ENCODE peak calls at places on chromosomes 1 and 21, in ten cellular contexts. C is A172; A is NCI-H2029 treated with DMSO at 0.1 percent for 48 hours; F is G401; V is AG04450; H is M059J; N is fibroblast of mammary gland; X is AG10803; B is SK-N-SH; L is stimulated activated CD4-positive, alpha-beta T cell treated with anti-CD3 and anti-CD28 coated beads, Interleukin-12 subunit alpha, Interleukin-12 subunit beta, amount 100 ng/mL, for 4 hours. T is an unnamed sample.

GRCh38 chr1:1431006-1431844 is 4.3 kb upstream of the VWA1 start:
- DNase-seq in C (no peak), A (no peak), F (no peak), V (no peak), H (no peak), N (no peak), X (no peak), B (no peak), L (no peak), T (no peak)

GRCh38 chr1:180970333-180971079 is 52.2 kb downstream of the STX6 start:
- DNase-seq in C (no peak), A (no peak), F (no peak), V (no peak), H (no peak), N (no peak), X (no peak), B (no peak), L (no peak), T (no peak)

GRCh38 chr1:230236301-230236700 is 169.3 kb downstream of the GALNT2 start:
- DNase-seq in C (no peak), A (no peak), F (no peak), V (no peak), H (no peak), N (no peak), X (no peak), B (no peak), L (no peak), T (no peak)

GRCh38 chr1:46595127-46595526 is 8.9 kb downstream of the MKNK1 start:
- DNase-seq in C (no peak), A (no peak), F (no peak), V (no peak), H (no peak), N (peak), X (no peak), B (no peak), L (no peak), T (peak)

GRCh38 chr21:15415541-15416261 is 314.1 kb upstream of the USP25 start:
- DNase-seq in C (peak), A (no peak), F (no peak), V (no peak), H (peak), N (peak), X (no peak), B (no peak), L (no peak), T (peak)

GRCh38 chr1:101075926-101076325 is 50.3 kb upstream of the DPH5 start:
- DNase-seq in C (no peak), A (no peak), F (no peak), V (no peak), H (no peak), N (no peak), X (no peak), B (no peak), L (no peak), T (no peak)

GRCh38 chr1:243407284-243408018 is 151.6 kb downstream of the SDCCAG8 start:
- DNase-seq in C (peak), A (no peak), F (no peak), V (no peak), H (peak), N (peak), X (peak), B (no peak), L (no peak), T (no peak)

GRCh38 chr1:230204852-230205251 is 137.8 kb downstream of the GALNT2 start:
- DNase-seq in C (no peak), A (peak), F (no peak), V (no peak), H (no peak), N (no peak), X (no peak), B (no peak), L (no peak), T (no peak)

GRCh38 chr1:80731241-80731894 is 1069.4 kb upstream of the ADGRL2 start:
- DNase-seq in C (no peak), A (peak), F (no peak), V (no peak), H (no peak), N (no peak), X (no peak), B (no peak), L (no peak), T (no peak)

GRCh38 chr21:43329361-43330269 is 97.3 kb downstream of the SIK1 start:
- DNase-seq in C (no peak), A (no peak), F (no peak), V (no peak), H (no peak), N (no peak), X (no peak), B (no peak), L (no peak), T (no peak)

GRCh38 chr1:89047734-89048133 is 17.3 kb downstream of the GBP1 start:
- DNase-seq in C (peak), A (no peak), F (no peak), V (no peak), H (peak), N (peak), X (peak), B (no peak), L (no peak), T (no peak)

GRCh38 chr1:33263890-33264504 is 7.7 kb downstream of the ZNF362 start:
- DNase-seq in C (no peak), A (no peak), F (no peak), V (no peak), H (no peak), N (no peak), X (no peak), B (no peak), L (no peak), T (no peak)

GRCh38 chr1:15919316-15919715 is 56.6 kb downstream of the ZBTB17 start:
- DNase-seq in C (peak), A (no peak), F (no peak), V (peak), H (peak), N (peak), X (peak), B (no peak), L (peak), T (no peak)

GRCh38 chr1:156959414-156959813 is 39.0 kb downstream of the LRRC71 start:
- DNase-seq in C (peak), A (peak), F (no peak), V (peak), H (peak), N (peak), X (peak), B (no peak), L (no peak), T (no peak)

GRCh38 chr21:38095220-38095619 is 161.6 kb upstream of the KCNJ15 start:
- DNase-seq in C (peak), A (no peak), F (no peak), V (no peak), H (peak), N (no peak), X (no peak), B (no peak), L (no peak), T (no peak)

GRCh38 chr21:32481875-32482408 is 69.4 kb downstream of the EVA1C start:
- DNase-seq in C (no peak), A (no peak), F (no peak), V (no peak), H (no peak), N (no peak), X (no peak), B (no peak), L (no peak), T (no peak)

GRCh38 chr1:8643542-8644536 is 173.6 kb downstream of the RERE start:
- DNase-seq in C (no peak), A (no peak), F (peak), V (no peak), H (no peak), N (no peak), X (no peak), B (no peak), L (no peak), T (no peak)

GRCh38 chr1:18703041-18703621 is 72.5 kb downstream of the PAX7 start:
- DNase-seq in C (peak), A (no peak), F (no peak), V (no peak), H (peak), N (peak), X (no peak), B (peak), L (no peak), T (no peak)

GRCh38 chr1:3369437-3370076 is 84.9 kb upstream of the ARHGEF16 start:
- DNase-seq in C (peak), A (no peak), F (no peak), V (peak), H (peak), N (peak), X (peak), B (no peak), L (no peak), T (peak)

GRCh38 chr1:55823521-55824296 is 608.5 kb upstream of the USP24 start:
- DNase-seq in C (peak), A (no peak), F (no peak), V (no peak), H (peak), N (peak), X (peak), B (no peak), L (no peak), T (no peak)

GRCh38 chr1:29706936-29707335 is 470.6 kb downstream of the PTPRU start:
- DNase-seq in C (peak), A (no peak), F (no peak), V (no peak), H (peak), N (peak), X (peak), B (peak), L (peak), T (no peak)

GRCh38 chr1:220874201-220874655 is 5.0 kb upstream of the HLX start:
- DNase-seq in C (peak), A (no peak), F (peak), V (no peak), H (peak), N (peak), X (peak), B (peak), L (no peak), T (no peak)

GRCh38 chr1:9929431-9930385 is 13.5 kb downstream of the LZIC start:
- DNase-seq in C (no peak), A (no peak), F (no peak), V (no peak), H (no peak), N (no peak), X (no peak), B (no peak), L (no peak), T (no peak)

GRCh38 chr1:178004926-178005391 is 35.1 kb upstream of the SEC16B start:
- DNase-seq in C (peak), A (no peak), F (no peak), V (no peak), H (peak), N (peak), X (peak), B (no peak), L (no peak), T (no peak)

GRCh38 chr1:210292276-210292851 is 36.3 kb upstream of the HHAT start:
- DNase-seq in C (peak), A (no peak), F (no peak), V (no peak), H (peak), N (no peak), X (peak), B (peak), L (peak), T (no peak)

GRCh38 chr1:2628191-2628932 is 4.5 kb downstream of the MMEL1 start:
- DNase-seq in C (no peak), A (no peak), F (no peak), V (no peak), H (no peak), N (no peak), X (no peak), B (peak), L (no peak), T (no peak)

GRCh38 chr1:21586222-21586621 is 77.0 kb downstream of the ALPL start:
- DNase-seq in C (no peak), A (no peak), F (no peak), V (no peak), H (no peak), N (no peak), X (no peak), B (no peak), L (no peak), T (no peak)

GRCh38 chr1:18109058-18109755 is 1.6 kb downstream of the IGSF21 start:
- DNase-seq in C (no peak), A (peak), F (peak), V (no peak), H (peak), N (no peak), X (no peak), B (peak), L (no peak), T (no peak)

GRCh38 chr21:29423521-29423920 is 124.8 kb downstream of the BACH1 start:
- DNase-seq in C (no peak), A (no peak), F (no peak), V (no peak), H (no peak), N (no peak), X (no peak), B (no peak), L (no peak), T (no peak)

GRCh38 chr1:15417365-15417934 is 7.8 kb downstream of the EFHD2 start:
- DNase-seq in C (peak), A (no peak), F (no peak), V (no peak), H (peak), N (peak), X (peak), B (peak), L (peak), T (no peak)

GRCh38 chr1:118949317-118949716 is 38.8 kb downstream of the TBX15 start:
- DNase-seq in C (peak), A (no peak), F (no peak), V (no peak), H (peak), N (peak), X (peak), B (no peak), L (no peak), T (peak)

GRCh38 chr1:203217139-203217621 is 12.3 kb downstream of the CHIT1 start:
- DNase-seq in C (no peak), A (no peak), F (peak), V (no peak), H (no peak), N (no peak), X (no peak), B (no peak), L (no peak), T (no peak)

GRCh38 chr1:210750468-210750867 is 383.5 kb downstream of the KCNH1 start:
- DNase-seq in C (no peak), A (no peak), F (no peak), V (no peak), H (no peak), N (no peak), X (no peak), B (no peak), L (no peak), T (no peak)

GRCh38 chr1:213135572-213135971 is 84.5 kb downstream of the RPS6KC1 start:
- DNase-seq in C (no peak), A (no peak), F (no peak), V (no peak), H (no peak), N (peak), X (peak), B (no peak), L (no peak), T (no peak)

T was measured in tibial nerve.